ENCODE peak calls at places on chromosomes 5 and 9, in five cellular contexts. A is A673, R is cardiac muscle cell, G is MM.1S, T is HepG2. V is an unnamed sample. For H3K9me3, the result is how much of the 10 kb centered on the place peaks cover.

GRCh38 chr9:134062461-134063087 is 5.3 kb downstream of the BRD3 start:
- DNase-seq in A (no peak), R (no peak), G (no peak), T (no peak), V (no peak)

GRCh38 chr5:119353213-119353612 is 2.6 kb upstream of the TNFAIP8 start:
- DNase-seq in A (no peak), R (no peak), G (no peak), T (no peak), V (no peak)

GRCh38 chr5:154837009-154837881 is 13.2 kb downstream of the FAXDC2 start:
- DNase-seq in A (no peak), R (no peak), G (no peak), T (peak), V (no peak)

GRCh38 chr5:167305591-167306213 is 985.7 kb upstream of the WWC1 start:
- DNase-seq in A (no peak), R (no peak), G (no peak), T (no peak), V (no peak)

GRCh38 chr5:103186152-103186551 is 66.1 kb downstream of the PPIP5K2 start:
- DNase-seq in A (no peak), R (no peak), G (no peak), T (no peak), V (no peak)

GRCh38 chr5:140341591-140341990 is 4.8 kb downstream of the HBEGF start:
- DNase-seq in A (no peak), R (no peak), G (no peak), T (no peak), V (no peak)

GRCh38 chr5:143245929-143246561 is 157.4 kb downstream of the NR3C1 start:
- DNase-seq in A (peak), R (peak), G (no peak), T (peak), V (no peak)

GRCh38 chr5:97019435-97020117 is 83.7 kb downstream of the LNPEP start:
- DNase-seq in A (no peak), R (no peak), G (no peak), T (no peak), V (no peak)

GRCh38 chr5:62097361-62097760 is 208.6 kb upstream of the KIF2A start:
- DNase-seq in A (no peak), R (no peak), G (no peak), T (no peak), V (no peak)
- H3K9me3 ChIP-seq in A (under half), R (under half), G (under half), T (under half), V (under half)

GRCh38 chr9:9004844-9005243 is 1205.3 kb upstream of the DMAC1 start:
- DNase-seq in A (no peak), R (no peak), G (no peak), T (no peak), V (no peak)
- H3K9me3 ChIP-seq in A (under half), R (under half), G (under half), T (under half), V (under half)

GRCh38 chr5:179453616-179454015 is 96.7 kb upstream of the RUFY1 start:
- DNase-seq in A (no peak), R (no peak), G (no peak), T (no peak), V (no peak)
- H3K9me3 ChIP-seq in A (under half), R (under half), G (under half), T (under half), V (under half)

GRCh38 chr5:141356950-141357349 is 2.1 kb downstream of the PCDHGA4 start:
- DNase-seq in A (no peak), R (no peak), G (no peak), T (no peak), V (no peak)
- H3K9me3 ChIP-seq in A (under half), R (under half), G (under half), T (under half), V (under half)

GRCh38 chr5:3047212-3047774 is 295.8 kb upstream of the IRX2 start:
- DNase-seq in A (no peak), R (no peak), G (no peak), T (no peak), V (no peak)
- H3K9me3 ChIP-seq in A (under half), R (under half), G (under half), T (under half), V (under half)

GRCh38 chr5:1243487-1244152 is 18.4 kb downstream of the SLC6A18 start:
- DNase-seq in A (no peak), R (no peak), G (no peak), T (no peak), V (no peak)

GRCh38 chr5:1244976-1245375 is 19.8 kb downstream of the SLC6A18 start:
- DNase-seq in A (no peak), R (no peak), G (no peak), T (no peak), V (no peak)

GRCh38 chr5:1241509-1242080 is 16.4 kb downstream of the SLC6A18 start:
- DNase-seq in A (no peak), R (no peak), G (no peak), T (no peak), V (no peak)

GRCh38 chr5:1244255-1244654 is 19.1 kb downstream of the SLC6A18 start:
- DNase-seq in A (no peak), R (no peak), G (no peak), T (no peak), V (no peak)

DNA sequence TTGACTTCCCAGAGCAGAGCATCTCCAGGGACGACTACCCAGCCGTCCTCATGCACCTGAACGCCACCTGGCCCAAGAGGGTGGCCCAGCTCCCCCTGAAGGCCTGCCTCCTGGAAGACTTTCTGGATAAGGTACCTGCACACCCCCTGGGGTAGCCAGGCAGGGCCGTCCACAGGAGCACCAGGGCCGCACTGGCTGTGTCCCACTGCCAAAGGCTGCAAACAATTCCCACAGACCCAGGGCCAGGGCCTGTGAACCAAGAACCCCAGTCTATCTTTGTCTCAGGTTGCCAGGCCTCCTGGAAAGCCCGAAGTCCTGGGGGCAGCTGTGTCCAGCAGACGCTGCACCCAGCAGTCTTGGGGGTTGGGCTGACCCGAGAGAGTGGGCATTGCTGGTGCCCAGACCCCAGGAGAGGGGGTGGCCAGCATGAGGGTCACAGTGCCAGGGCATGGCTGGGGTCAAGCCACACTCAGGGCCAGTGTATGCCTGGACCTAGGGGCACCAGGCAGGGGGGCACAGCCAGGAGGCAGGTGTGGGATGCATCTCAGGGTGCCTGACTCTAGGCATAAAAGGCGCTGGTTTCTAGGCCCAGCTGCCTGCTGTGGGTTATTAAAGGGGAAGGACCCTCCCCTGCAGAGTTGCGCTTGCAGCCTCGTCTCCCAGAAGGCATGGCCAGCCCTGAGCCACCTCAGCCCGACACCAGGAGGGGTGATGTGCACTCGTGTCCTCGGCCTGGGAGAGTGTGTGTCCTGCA is 17.7 kb downstream of the SLC6A18 start:
- DNase-seq in A (no peak), R (no peak), G (no peak), T (no peak), V (no peak)
- H3K9me3 ChIP-seq in A (under half), R (under half), G (under half), T (under half), V (under half)

GRCh38 chr5:150912312-150912814 is 7.6 kb upstream of the ZNF300 start:
- DNase-seq in A (no peak), R (no peak), G (no peak), T (no peak), V (no peak)
- H3K9me3 ChIP-seq in A (under half), R (under half), G (under half), T (half or more), V (under half)

GRCh38 chr5:1429501-1429900 is 15.7 kb downstream of the SLC6A3 start:
- DNase-seq in A (no peak), R (no peak), G (no peak), T (no peak), V (no peak)
- H3K9me3 ChIP-seq in A (under half), R (under half), G (under half), T (under half), V (under half)

DNA sequence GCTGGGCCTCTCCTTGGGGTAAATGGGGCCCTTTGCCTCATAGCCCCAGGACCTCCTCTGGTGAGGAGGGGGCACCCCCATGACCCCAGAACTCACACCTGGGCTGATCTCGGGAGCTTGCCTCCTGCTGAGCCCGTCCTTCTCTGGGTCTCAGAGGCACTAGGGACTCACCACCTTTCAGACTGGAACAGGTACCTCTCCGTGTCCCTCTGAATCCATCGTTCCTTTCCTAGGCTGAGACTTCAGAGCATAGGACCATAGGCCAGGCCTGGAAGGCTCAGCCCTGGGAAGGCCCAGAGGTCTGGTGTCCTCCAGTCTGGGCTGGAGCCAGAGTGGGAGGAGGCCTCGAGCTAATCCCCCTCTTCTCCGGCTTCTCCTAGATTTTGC is 97.9 kb downstream of the CACNA1B start:
- DNase-seq in A (no peak), R (no peak), G (no peak), T (no peak), V (no peak)
- H3K9me3 ChIP-seq in A (under half), R (under half), G (under half), T (under half), V (under half)

DNA sequence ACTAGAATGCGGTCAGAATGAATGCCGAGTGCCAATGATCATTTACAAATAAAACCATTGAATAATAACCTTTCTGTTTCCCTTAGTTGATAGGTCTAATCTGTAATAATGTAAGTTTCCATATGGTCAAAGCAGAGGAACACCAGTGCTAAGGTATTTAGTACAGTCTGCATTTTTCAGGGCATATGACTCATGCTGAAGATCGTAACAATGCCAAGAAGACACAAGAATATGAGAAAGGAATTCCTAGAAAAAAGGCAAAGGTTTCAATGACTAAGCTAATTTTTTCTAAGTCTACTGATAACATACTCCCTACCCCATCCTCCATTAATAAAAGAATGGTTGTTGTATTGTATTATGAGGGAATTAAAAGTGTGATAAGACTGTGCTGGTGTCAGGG is 2.8 kb downstream of the OR1L8 start:
- DNase-seq in A (no peak), R (peak), G (no peak), T (no peak), V (no peak)
- H3K9me3 ChIP-seq in A (under half), R (under half), G (under half), T (under half), V (under half)